ENCODE peak calls at places on chromosomes 7 and 10, in four cellular contexts. M is PC-3, N is neural progenitor cell, L is H9. E is an unnamed sample.

GRCh38 chr10:32961892-32962369 is 3.9 kb upstream of the ITGB1 start:
- DNase-seq in L (no peak), N (no peak), M (peak; percentile 95), E (no peak)

GRCh38 chr10:4720463-4720862 is 105.5 kb upstream of the AKR1E2 start:
- DNase-seq in N (no peak), L (no peak), M (no peak), E (no peak)

GRCh38 chr7:73567701-73568685 is 10.4 kb downstream of the TBL2 start:
- DNase-seq in N (no peak), L (no peak), M (peak; percentile 15), E (no peak)

GRCh38 chr10:35127289-35127891 is 744 bp downstream of the CREM start:
- DNase-seq in N (no peak), L (no peak), M (peak; percentile 82), E (no peak)

GRCh38 chr10:132407846-132408278 is 10.9 kb downstream of the PWWP2B start:
- DNase-seq in L (peak; percentile 88), N (no peak), M (peak; percentile 80), E (no peak)

GRCh38 chr10:96960872-96961271 is 128.8 kb downstream of the LCOR start:
- DNase-seq in M (no peak), N (no peak), L (no peak), E (no peak)

GRCh38 chr10:125238682-125239081 is 78.3 kb upstream of the CTBP2 start:
- DNase-seq in N (no peak), M (no peak), L (no peak), E (no peak)

GRCh38 chr7:129569811-129570215 is 41.7 kb upstream of the NRF1 start:
- DNase-seq in N (no peak), L (no peak), M (peak; percentile 93), E (peak; percentile 59)

GRCh38 chr7:80027616-80028173 is 106.9 kb upstream of the GNAI1 start:
- DNase-seq in M (no peak), N (no peak), L (no peak), E (no peak)

GRCh38 chr7:134660961-134661376 is 14.3 kb downstream of the BPGM start:
- DNase-seq in N (no peak), L (no peak), M (no peak), E (no peak)

GRCh38 chr10:99711129-99711719 is 20.7 kb downstream of the COX15 start:
- DNase-seq in N (peak; percentile 52), L (no peak), M (peak; percentile 66), E (no peak)

GRCh38 chr7:48091506-48092433 is 2.7 kb downstream of the UPP1 start:
- DNase-seq in L (no peak), M (no peak), N (no peak), E (no peak)

GRCh38 chr10:12960431-12960898 is 41.0 kb downstream of the CCDC3 start:
- DNase-seq in L (no peak), N (no peak), M (no peak), E (no peak)

GRCh38 chr10:97483526-97483925 is 14.7 kb downstream of the MMS19 start:
- DNase-seq in N (no peak), M (no peak), L (no peak), E (no peak)

GRCh38 chr7:135959655-135960363 is 17.4 kb downstream of the MTPN start:
- DNase-seq in N (no peak), L (no peak), M (no peak), E (no peak)

GRCh38 chr7:124856299-124856888 is 73.2 kb downstream of the POT1 start:
- DNase-seq in L (no peak), M (peak; percentile 67), N (peak; percentile 31), E (no peak)

GRCh38 chr10:43230101-43230908 is 36.6 kb downstream of the RASGEF1A start:
- DNase-seq in N (peak; percentile 39), M (no peak), L (peak; percentile 33), E (no peak)

GRCh38 chr7:46970131-46970430 is 611.8 kb downstream of the TNS3 start:
- DNase-seq in M (no peak), L (no peak), N (no peak), E (no peak)

GRCh38 chr7:13288516-13288915 is 601.1 kb downstream of the ARL4A start:
- DNase-seq in N (no peak), L (no peak), M (no peak), E (no peak)

GRCh38 chr7:147308539-147308938 is 1191.9 kb downstream of the CNTNAP2 start:
- DNase-seq in M (no peak), L (no peak), N (peak; percentile 11), E (no peak)

DNA sequence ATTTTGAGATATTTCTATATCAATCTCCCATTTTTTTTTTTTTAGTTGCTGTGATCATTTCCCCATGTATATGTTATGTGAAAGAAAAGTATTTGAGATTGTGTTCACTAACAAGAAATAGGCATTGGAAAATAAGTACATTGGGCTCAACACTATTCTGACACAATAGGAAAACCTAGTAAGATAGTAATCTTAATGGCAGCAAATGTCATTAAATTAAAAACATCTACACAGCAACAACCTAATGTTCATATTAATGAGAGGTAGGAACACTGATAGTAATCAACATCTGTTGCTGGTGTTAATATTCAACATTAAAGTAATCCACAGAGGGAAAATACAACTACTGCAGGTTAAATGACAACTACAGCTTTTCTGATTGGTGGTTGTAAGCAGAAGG is 1.5 kb upstream of the GTPBP10 start:
- DNase-seq in N (no peak), L (no peak), M (no peak), E (no peak)
- H3K9ac ChIP-seq in N (no peak overlapping the region), L (no peak overlapping the region), M (no peak overlapping the region), E (no peak overlapping the region)

GRCh38 chr10:88460601-88461000 is 122.5 kb downstream of the RNLS start:
- DNase-seq in M (no peak), L (no peak), N (no peak), E (no peak)
- H3K79me2 ChIP-seq in M (no peaks in the 10 kb centered on the region), L (no peaks in the 10 kb centered on the region), N (no peaks in the 10 kb centered on the region), E (no peaks in the 10 kb centered on the region)

GRCh38 chr7:27176343-27176731 is 2.2 kb upstream of the HOXA10 start:
- DNase-seq in M (no peak), N (no peak), L (peak; percentile 25), E (no peak)

GRCh38 chr7:27175005-27175625 is 995 bp upstream of the HOXA10 start:
- DNase-seq in M (peak; percentile 89), L (peak; percentile 36), N (no peak), E (no peak)

GRCh38 chr7:27176962-27177794 is 3.1 kb upstream of the HOXA10 start:
- DNase-seq in N (no peak), L (peak; percentile 20), M (no peak), E (no peak)

GRCh38 chr7:27174077-27175004 is at the start of gene HOXA10:
- DNase-seq in N (no peak), M (peak; percentile 73), L (peak; percentile 52), E (no peak)

GRCh38 chr7:27175626-27176342 is 1.7 kb upstream of the HOXA10 start:
- DNase-seq in L (peak; percentile 55), M (no peak), N (no peak), E (no peak)
- H3K4me2 ChIP-seq in L (no peak overlapping the region), M (peak overlapping the region; percentile 93), N (no peak overlapping the region), E (no peak overlapping the region)

DNA sequence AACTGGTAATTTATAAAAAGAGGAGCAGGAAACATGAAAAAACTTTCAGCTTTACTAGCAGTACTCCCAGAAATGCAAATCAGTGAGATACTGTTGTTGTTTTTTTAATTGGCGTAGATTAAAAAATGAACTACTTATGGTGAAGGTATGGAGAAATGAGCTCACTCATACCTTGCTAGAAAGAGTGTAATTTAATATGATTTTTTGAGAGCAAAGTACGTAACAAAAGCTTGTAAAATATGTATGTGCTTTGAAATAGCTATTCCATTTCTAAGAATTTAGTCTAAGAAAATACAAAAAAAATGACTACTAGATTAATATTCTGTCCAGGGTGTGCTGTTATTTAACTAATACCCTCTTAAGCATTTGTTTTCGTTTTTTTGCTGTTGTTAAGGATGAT is 5.5 kb downstream of the CUL1 start:
- DNase-seq in N (no peak), M (no peak), L (no peak), E (no peak)
- H3K9ac ChIP-seq in N (no peak overlapping the region), M (no peak overlapping the region), L (no peak overlapping the region), E (no peak overlapping the region)

GRCh38 chr7:99653754-99654153 is 26.0 kb downstream of the CYP3A5 start:
- DNase-seq in N (no peak), L (no peak), M (peak; percentile 22), E (no peak)
- H3K79me2 ChIP-seq in N (no peaks in the 10 kb centered on the region), L (no peaks in the 10 kb centered on the region), M (no peaks in the 10 kb centered on the region), E (no peaks in the 10 kb centered on the region)

DNA sequence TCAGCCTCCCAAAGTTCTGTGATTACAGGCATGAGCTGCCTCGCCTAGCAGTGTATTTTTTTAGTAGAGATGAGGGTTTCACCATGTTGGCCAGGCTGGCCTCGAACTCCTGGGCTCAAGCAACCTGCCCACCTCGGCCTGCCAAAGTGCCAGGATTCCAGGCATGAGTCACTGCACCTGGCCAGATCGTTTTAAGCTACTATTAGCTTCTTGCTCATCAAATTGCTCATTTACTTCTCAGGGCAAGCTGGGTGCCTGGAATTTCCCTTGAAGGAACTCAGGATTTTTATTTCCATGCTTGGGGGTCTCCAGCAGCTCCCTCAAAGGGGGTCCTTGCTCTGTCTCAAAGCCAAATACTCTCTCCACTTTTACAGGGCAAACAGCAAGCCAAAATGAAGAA is 798.0 kb upstream of the AUTS2 start:
- DNase-seq in L (no peak), M (no peak), N (no peak), E (peak; percentile 5)
- H3K4me2 ChIP-seq in L (no peak overlapping the region), M (no peak overlapping the region), N (no peak overlapping the region), E (no peak overlapping the region)

DNA sequence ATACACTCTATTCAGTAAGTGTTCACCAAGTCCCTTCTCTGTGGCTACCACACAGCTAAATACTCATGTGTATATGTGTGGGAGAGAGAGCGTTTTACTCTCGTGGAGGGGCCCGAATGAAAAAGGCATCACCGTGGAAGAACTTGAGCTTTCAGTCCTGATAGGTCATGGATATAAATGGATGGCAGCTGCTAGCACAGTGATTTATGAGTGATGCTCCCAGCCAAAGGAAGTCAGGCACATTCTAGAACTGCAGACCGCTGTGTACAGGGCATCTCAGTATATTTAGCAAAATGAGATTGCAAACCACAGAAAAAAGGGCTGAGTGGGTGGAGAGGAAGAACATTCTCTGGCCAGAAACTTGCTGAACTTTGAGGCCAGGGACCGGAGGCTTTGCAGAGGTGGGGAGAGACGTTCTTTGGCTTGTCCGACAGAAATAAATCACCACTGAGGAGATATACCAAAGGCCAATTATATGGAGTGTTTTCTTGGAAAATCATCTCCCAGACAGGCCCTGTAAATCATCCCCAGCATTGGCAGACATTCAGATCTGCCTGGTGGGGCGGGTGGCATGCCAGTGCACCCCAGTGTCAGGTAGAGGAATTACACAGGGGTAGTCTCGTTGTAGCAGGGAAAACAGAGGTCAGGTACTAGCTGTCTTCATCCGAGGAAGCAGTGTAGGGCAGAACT is 655.3 kb downstream of the LRMDA start:
- DNase-seq in N (peak; percentile 28), L (peak; percentile 68), M (peak; percentile 98), E (peak; percentile 9)
- H3K9ac ChIP-seq in N (no peak overlapping the region), L (no peak overlapping the region), M (no peak overlapping the region), E (no peak overlapping the region)

E was measured in keratinocyte.